ENCODE peak calls at places on chromosomes 6 and 20, in four cellular contexts. Z is IMR-90; I is uterus; R is CD8-positive, alpha-beta T cell. W is an unnamed sample.
A peak's percentile ranks its signal among the peaks of the same experiment; 100 is the strongest.

GRCh38 chr6:128112494-128112893 is 211.6 kb upstream of the THEMIS start:
- DNase-seq in Z (peak; percentile 10), I (no peak), R (no peak), W (no peak)

GRCh38 chr6:77462359-77463307 is 658 bp downstream of the HTR1B start:
- DNase-seq in Z (no peak), I (no peak), R (no peak), W (no peak)

GRCh38 chr6:106939208-106939607 is 35.3 kb downstream of the CD24 start:
- DNase-seq in Z (no peak), I (no peak), R (no peak), W (no peak)

GRCh38 chr20:41616228-41616627 is 1.9 kb downstream of the CHD6 start:
- DNase-seq in Z (peak; percentile 19), I (no peak), R (no peak), W (no peak)

GRCh38 chr6:33717857-33718552 is 6.5 kb upstream of the UQCC2 start:
- DNase-seq in Z (no peak), I (peak; percentile 74), R (no peak), W (no peak)

GRCh38 chr6:27468334-27468733 is 4.6 kb downstream of the ZNF184 start:
- DNase-seq in Z (peak; percentile 77), I (no peak), R (no peak), W (no peak)

GRCh38 chr6:117267766-117268534 is 2.6 kb downstream of the VGLL2 start:
- DNase-seq in Z (no peak), I (no peak), R (no peak), W (no peak)

GRCh38 chr20:49560646-49561045 is 7.3 kb downstream of the PTGIS start:
- DNase-seq in Z (no peak), I (no peak), R (no peak), W (no peak)

GRCh38 chr6:84645000-84645399 is 119.4 kb downstream of the TBX18 start:
- DNase-seq in Z (peak; percentile 59), I (no peak), R (no peak), W (no peak)

GRCh38 chr6:34149831-34150400 is 4.0 kb upstream of the GRM4 start:
- DNase-seq in Z (no peak), I (no peak), R (no peak), W (no peak)

GRCh38 chr6:132969188-132969587 is 154.8 kb downstream of the RPS12 start:
- DNase-seq in Z (peak; percentile 72), I (no peak), R (no peak), W (no peak)

GRCh38 chr20:25195962-25196700 is 619 bp downstream of the ENTPD6 start:
- DNase-seq in Z (peak; percentile 5), I (no peak), R (no peak), W (no peak)

DNA sequence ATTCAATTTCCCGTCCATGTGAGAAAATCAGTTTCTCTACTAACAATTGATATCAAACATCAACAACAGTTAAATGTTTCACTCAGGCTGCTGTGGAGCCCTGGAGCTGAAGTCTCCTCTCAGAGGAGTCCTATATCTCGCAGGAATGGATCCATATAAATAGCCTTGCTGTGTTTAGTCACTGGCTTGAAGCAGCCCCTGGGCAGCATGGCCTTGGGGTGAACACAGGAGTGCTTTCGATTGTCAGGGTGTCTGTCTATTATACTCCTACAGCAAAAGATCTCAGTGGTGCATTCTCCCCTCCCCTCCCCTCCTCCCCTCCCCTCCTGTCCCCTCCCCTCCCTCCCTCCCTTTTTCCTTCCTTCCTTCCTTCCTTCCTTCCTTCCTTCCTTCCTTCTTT is 141.9 kb downstream of the CCDC170 start:
- DNase-seq in Z (no peak), I (no peak), R (no peak), W (no peak)
- H3K27ac ChIP-seq in Z (no peak overlapping the region), I (no peak overlapping the region), R (no peak overlapping the region), W (no peak overlapping the region)

GRCh38 chr20:381581-382290 is 1.2 kb downstream of the TRIB3 start:
- DNase-seq in Z (peak; percentile 66), I (peak; percentile 44), R (peak; percentile 70), W (peak; percentile 66)
- H3K27ac ChIP-seq in Z (peak overlapping the region; percentile 93), I (peak overlapping the region; percentile 39), R (peak overlapping the region; percentile 27), W (peak overlapping the region; percentile 29)

GRCh38 chr20:36647194-36648121 is 1.5 kb upstream of the SLA2 start:
- DNase-seq in Z (no peak), I (no peak), R (no peak), W (no peak)
- H3K27ac ChIP-seq in Z (no peak overlapping the region), I (no peak overlapping the region), R (no peak overlapping the region), W (no peak overlapping the region)

DNA sequence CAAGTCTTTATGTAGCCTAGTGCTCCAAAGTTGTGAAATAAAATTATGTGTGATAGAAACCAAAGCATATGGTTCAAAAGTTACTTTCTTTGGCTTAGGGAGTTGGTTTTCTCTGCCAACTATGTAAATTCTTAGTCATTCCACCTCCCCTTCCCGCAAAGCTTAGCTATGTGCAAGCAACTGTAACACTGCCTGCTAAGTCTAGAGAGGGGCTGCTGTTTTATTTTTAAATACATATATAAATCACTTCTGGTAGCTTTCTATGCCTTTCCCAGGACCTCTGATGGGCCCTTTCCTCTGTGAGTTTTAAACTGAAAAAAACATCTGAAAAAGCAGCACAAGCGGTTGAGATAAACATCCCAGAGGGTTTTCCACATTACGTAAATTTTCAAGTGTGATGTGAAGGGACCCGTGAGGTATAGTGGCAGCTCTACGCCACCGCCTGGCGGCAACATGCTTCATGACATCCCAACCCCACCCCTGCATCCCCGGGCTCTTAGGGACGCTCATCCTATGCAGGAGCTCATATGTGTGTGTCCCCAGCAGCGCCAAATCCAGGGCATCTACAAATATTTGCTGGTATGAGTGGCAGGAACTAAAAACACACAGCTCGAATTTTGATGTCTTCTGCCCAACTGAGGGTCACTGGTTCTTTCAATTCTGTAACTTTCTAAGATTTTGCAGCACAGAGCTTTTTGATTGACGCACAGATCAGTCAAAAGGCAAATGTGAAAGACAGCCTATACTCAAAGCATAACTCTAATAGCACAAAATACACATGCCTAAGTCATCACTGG is 12.8 kb downstream of the SAYSD1 start:
- DNase-seq in Z (peak; percentile 84), I (no peak), R (no peak), W (peak; percentile 23)
- H3K27ac ChIP-seq in Z (peak overlapping the region; percentile 41), I (no peak overlapping the region), R (no peak overlapping the region), W (no peak overlapping the region)

GRCh38 chr6:40794581-40794980 is 207.4 kb upstream of the LRFN2 start:
- DNase-seq in Z (no peak), I (no peak), R (no peak), W (no peak)

GRCh38 chr6:40791004-40791403 is 203.8 kb upstream of the LRFN2 start:
- DNase-seq in Z (no peak), I (no peak), R (no peak), W (no peak)

GRCh38 chr6:40788661-40789111 is 201.5 kb upstream of the LRFN2 start:
- DNase-seq in Z (no peak), I (no peak), R (no peak), W (no peak)

GRCh38 chr6:40792183-40792582 is 205.0 kb upstream of the LRFN2 start:
- DNase-seq in Z (no peak), I (no peak), R (no peak), W (no peak)

DNA sequence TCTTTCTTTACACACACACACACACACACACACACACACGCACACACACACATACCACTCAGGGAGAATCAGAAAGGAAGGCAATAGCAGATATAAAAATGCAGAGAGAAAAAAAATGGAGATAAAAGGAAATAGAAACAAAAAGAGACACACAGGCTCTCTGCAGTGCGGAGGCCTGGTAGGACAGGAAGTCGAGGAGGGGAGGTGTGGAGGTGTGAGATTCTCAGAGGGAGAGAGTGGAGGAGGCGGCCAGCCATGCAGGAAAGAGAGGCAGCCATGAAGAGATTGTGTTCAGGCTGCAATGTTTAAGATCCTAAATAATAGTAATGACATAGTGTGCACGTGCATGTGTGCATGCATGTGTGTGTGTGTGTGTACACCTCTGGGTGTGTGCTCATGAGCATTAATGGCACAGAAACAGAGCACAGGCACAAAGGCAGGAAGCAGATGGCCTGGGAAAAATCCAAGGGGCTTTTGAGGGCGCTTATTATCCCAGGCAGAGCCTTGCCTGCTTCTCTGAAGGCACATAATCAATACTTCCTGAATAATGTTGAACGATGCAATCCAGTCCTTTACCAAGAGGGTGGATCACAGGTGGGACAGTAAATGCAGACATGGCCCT is 202.1 kb upstream of the LRFN2 start:
- DNase-seq in Z (no peak), I (no peak), R (peak; percentile 30), W (no peak)
- H3K27ac ChIP-seq in Z (no peak overlapping the region), I (no peak overlapping the region), R (no peak overlapping the region), W (no peak overlapping the region)

GRCh38 chr6:162777091-162777490 is 49.3 kb downstream of the PACRG start:
- DNase-seq in Z (no peak), I (no peak), R (no peak), W (peak; percentile 22)
- H3K27ac ChIP-seq in Z (no peak overlapping the region), I (no peak overlapping the region), R (no peak overlapping the region), W (no peak overlapping the region)

DNA sequence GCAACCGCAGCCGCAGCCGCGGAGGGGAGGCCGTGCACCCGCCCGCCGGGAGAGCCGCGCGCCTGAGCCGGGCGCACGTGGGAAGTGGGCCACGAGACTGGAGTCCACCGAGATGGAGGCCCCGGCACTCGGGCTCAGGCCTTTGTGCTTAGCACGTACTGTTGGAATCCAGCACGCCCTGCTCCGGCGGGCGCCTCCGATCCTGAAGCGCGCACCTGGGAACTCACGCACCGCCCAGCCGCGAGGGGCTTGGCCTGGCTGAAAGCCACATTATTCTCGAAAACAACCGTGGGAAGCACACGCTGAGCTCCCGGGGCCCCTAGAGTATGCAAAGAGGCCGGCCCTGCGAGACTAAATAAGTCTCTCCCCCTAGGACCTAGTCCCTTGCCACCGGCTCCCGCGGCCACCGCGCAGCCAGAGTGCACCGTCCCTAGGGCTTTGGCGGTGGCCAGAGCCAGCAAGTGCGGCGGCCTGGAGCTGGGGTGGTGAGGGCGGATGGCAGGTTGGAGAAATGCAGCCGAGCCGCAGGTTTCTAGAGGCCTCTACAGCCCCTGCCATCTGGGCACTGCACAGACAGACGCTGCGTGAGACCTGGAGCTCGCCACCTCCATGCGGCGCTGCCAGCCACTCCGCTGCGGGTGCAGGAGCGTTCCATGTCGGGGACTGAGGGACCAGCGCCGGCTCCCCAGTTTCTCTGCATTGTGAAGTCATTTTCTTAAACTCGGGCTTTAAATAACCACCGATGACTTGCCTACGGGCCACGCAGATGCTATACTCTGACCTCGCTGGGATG is 42.0 kb upstream of the LY86 start:
- DNase-seq in Z (peak; percentile 1), I (peak; percentile 23), R (no peak), W (peak; percentile 48)
- H3K27ac ChIP-seq in Z (no peak overlapping the region), I (no peak overlapping the region), R (no peak overlapping the region), W (peak overlapping the region; percentile 66)